ENCODE peak calls at places on chromosomes 1 and 21, in eight cellular contexts. One of them, this sample, is unnamed.

GRCh38 chr1:53645690-53646078 is 93.3 kb downstream of the GLIS1 start:
- DNase-seq in fibroblast of lung: no peak
- DNase-seq in cardiac septum: no peak
- DNase-seq in pons: no peak
- DNase-seq in activated CD4-positive, alpha-beta T cell treated with anti-CD3 and anti-CD28 coated beads, Interleukin-2, amount 50 U/mL, for 1 hour: no peak
- DNase-seq in EL: no peak
- DNase-seq in H9: no peak
- DNase-seq in foreskin fibroblast: no peak
- DNase-seq in this sample: no peak

GRCh38 chr1:24481843-24482610 is 20.6 kb upstream of the RCAN3 start:
- DNase-seq in fibroblast of lung: no peak
- DNase-seq in cardiac septum: no peak
- DNase-seq in pons: no peak
- DNase-seq in activated CD4-positive, alpha-beta T cell treated with anti-CD3 and anti-CD28 coated beads, Interleukin-2, amount 50 U/mL, for 1 hour: peak; percentile 25
- DNase-seq in EL: peak; percentile 12
- DNase-seq in H9: no peak
- DNase-seq in foreskin fibroblast: no peak
- DNase-seq in this sample: no peak

GRCh38 chr1:84467298-84467697 is 11.8 kb upstream of the RPF1 start:
- DNase-seq in fibroblast of lung: no peak
- DNase-seq in cardiac septum: no peak
- DNase-seq in pons: no peak
- DNase-seq in activated CD4-positive, alpha-beta T cell treated with anti-CD3 and anti-CD28 coated beads, Interleukin-2, amount 50 U/mL, for 1 hour: no peak
- DNase-seq in EL: no peak
- DNase-seq in H9: no peak
- DNase-seq in foreskin fibroblast: no peak
- DNase-seq in this sample: no peak

GRCh38 chr1:215143497-215143896 is 61.0 kb downstream of the KCNK2 start:
- DNase-seq in fibroblast of lung: no peak
- DNase-seq in cardiac septum: no peak
- DNase-seq in pons: no peak
- DNase-seq in activated CD4-positive, alpha-beta T cell treated with anti-CD3 and anti-CD28 coated beads, Interleukin-2, amount 50 U/mL, for 1 hour: no peak
- DNase-seq in EL: no peak
- DNase-seq in H9: no peak
- DNase-seq in foreskin fibroblast: no peak
- DNase-seq in this sample: no peak

GRCh38 chr1:27979859-27980201 is 20.1 kb downstream of the XKR8 start:
- DNase-seq in fibroblast of lung: no peak
- DNase-seq in cardiac septum: no peak
- DNase-seq in pons: no peak
- DNase-seq in activated CD4-positive, alpha-beta T cell treated with anti-CD3 and anti-CD28 coated beads, Interleukin-2, amount 50 U/mL, for 1 hour: no peak
- DNase-seq in EL: no peak
- DNase-seq in H9: no peak
- DNase-seq in foreskin fibroblast: no peak
- DNase-seq in this sample: no peak

GRCh38 chr1:1550591-1551432 is 10.4 kb upstream of the TMEM240 start:
- DNase-seq in fibroblast of lung: no peak
- DNase-seq in cardiac septum: no peak
- DNase-seq in pons: no peak
- DNase-seq in activated CD4-positive, alpha-beta T cell treated with anti-CD3 and anti-CD28 coated beads, Interleukin-2, amount 50 U/mL, for 1 hour: no peak
- DNase-seq in EL: peak; percentile 31
- DNase-seq in H9: no peak
- DNase-seq in foreskin fibroblast: peak; percentile 88
- DNase-seq in this sample: no peak

GRCh38 chr1:153792631-153793041 is 17.4 kb downstream of the SLC27A3 start:
- DNase-seq in fibroblast of lung: no peak
- DNase-seq in cardiac septum: no peak
- DNase-seq in pons: no peak
- DNase-seq in activated CD4-positive, alpha-beta T cell treated with anti-CD3 and anti-CD28 coated beads, Interleukin-2, amount 50 U/mL, for 1 hour: no peak
- DNase-seq in EL: no peak
- DNase-seq in H9: peak; percentile 30
- DNase-seq in foreskin fibroblast: no peak
- DNase-seq in this sample: no peak

GRCh38 chr1:202135221-202135721 is 9.3 kb downstream of the ARL8A start:
- DNase-seq in fibroblast of lung: peak; percentile 35
- DNase-seq in cardiac septum: peak; percentile 80
- DNase-seq in pons: peak; percentile 90
- DNase-seq in activated CD4-positive, alpha-beta T cell treated with anti-CD3 and anti-CD28 coated beads, Interleukin-2, amount 50 U/mL, for 1 hour: peak; percentile 47
- DNase-seq in EL: peak; percentile 66
- DNase-seq in H9: peak; percentile 76
- DNase-seq in foreskin fibroblast: peak; percentile 83
- DNase-seq in this sample: peak; percentile 16

GRCh38 chr1:230173176-230173575 is 106.1 kb downstream of the GALNT2 start:
- DNase-seq in fibroblast of lung: no peak
- DNase-seq in cardiac septum: no peak
- DNase-seq in pons: no peak
- DNase-seq in activated CD4-positive, alpha-beta T cell treated with anti-CD3 and anti-CD28 coated beads, Interleukin-2, amount 50 U/mL, for 1 hour: no peak
- DNase-seq in EL: no peak
- DNase-seq in H9: peak; percentile 10
- DNase-seq in foreskin fibroblast: no peak
- DNase-seq in this sample: no peak

GRCh38 chr1:9135145-9135836 is 6.4 kb upstream of the GPR157 start:
- DNase-seq in fibroblast of lung: no peak
- DNase-seq in cardiac septum: no peak
- DNase-seq in pons: no peak
- DNase-seq in activated CD4-positive, alpha-beta T cell treated with anti-CD3 and anti-CD28 coated beads, Interleukin-2, amount 50 U/mL, for 1 hour: no peak
- DNase-seq in EL: no peak
- DNase-seq in H9: no peak
- DNase-seq in foreskin fibroblast: no peak
- DNase-seq in this sample: no peak

GRCh38 chr1:153515504-153516394 is 20.0 kb downstream of the S100A6 start:
- DNase-seq in fibroblast of lung: no peak
- DNase-seq in cardiac septum: peak; percentile 84
- DNase-seq in pons: no peak
- DNase-seq in activated CD4-positive, alpha-beta T cell treated with anti-CD3 and anti-CD28 coated beads, Interleukin-2, amount 50 U/mL, for 1 hour: no peak
- DNase-seq in EL: no peak
- DNase-seq in H9: no peak
- DNase-seq in foreskin fibroblast: no peak
- DNase-seq in this sample: no peak

GRCh38 chr1:30473920-30474817 is 249.2 kb downstream of the MATN1 start:
- DNase-seq in fibroblast of lung: no peak
- DNase-seq in cardiac septum: peak; percentile 39
- DNase-seq in pons: peak; percentile 26
- DNase-seq in activated CD4-positive, alpha-beta T cell treated with anti-CD3 and anti-CD28 coated beads, Interleukin-2, amount 50 U/mL, for 1 hour: no peak
- DNase-seq in EL: peak; percentile 7
- DNase-seq in H9: no peak
- DNase-seq in foreskin fibroblast: no peak
- DNase-seq in this sample: no peak

GRCh38 chr1:217090073-217090911 is 367.1 kb upstream of the ESRRG start:
- DNase-seq in fibroblast of lung: no peak
- DNase-seq in cardiac septum: no peak
- DNase-seq in pons: no peak
- DNase-seq in activated CD4-positive, alpha-beta T cell treated with anti-CD3 and anti-CD28 coated beads, Interleukin-2, amount 50 U/mL, for 1 hour: no peak
- DNase-seq in EL: no peak
- DNase-seq in H9: no peak
- DNase-seq in foreskin fibroblast: peak; percentile 7
- DNase-seq in this sample: no peak

GRCh38 chr21:42543106-42543847 is 29.6 kb downstream of the SLC37A1 start:
- DNase-seq in fibroblast of lung: no peak
- DNase-seq in cardiac septum: no peak
- DNase-seq in pons: no peak
- DNase-seq in activated CD4-positive, alpha-beta T cell treated with anti-CD3 and anti-CD28 coated beads, Interleukin-2, amount 50 U/mL, for 1 hour: no peak
- DNase-seq in EL: no peak
- DNase-seq in H9: no peak
- DNase-seq in foreskin fibroblast: no peak
- DNase-seq in this sample: no peak

GRCh38 chr21:23524685-23525084 is 2082.6 kb downstream of the MRPL39 start:
- DNase-seq in fibroblast of lung: no peak
- DNase-seq in cardiac septum: no peak
- DNase-seq in pons: no peak
- DNase-seq in activated CD4-positive, alpha-beta T cell treated with anti-CD3 and anti-CD28 coated beads, Interleukin-2, amount 50 U/mL, for 1 hour: no peak
- DNase-seq in EL: no peak
- DNase-seq in H9: no peak
- DNase-seq in foreskin fibroblast: no peak
- DNase-seq in this sample: no peak

GRCh38 chr1:201828451-201828819 is 522 bp upstream of the IPO9 start:
- DNase-seq in fibroblast of lung: peak; percentile 43
- DNase-seq in cardiac septum: no peak
- DNase-seq in pons: no peak
- DNase-seq in activated CD4-positive, alpha-beta T cell treated with anti-CD3 and anti-CD28 coated beads, Interleukin-2, amount 50 U/mL, for 1 hour: no peak
- DNase-seq in EL: peak; percentile 25
- DNase-seq in H9: no peak
- DNase-seq in foreskin fibroblast: peak; percentile 70
- DNase-seq in this sample: no peak

GRCh38 chr1:115343200-115343737 is 5.2 kb upstream of the NGF start:
- DNase-seq in fibroblast of lung: no peak
- DNase-seq in cardiac septum: no peak
- DNase-seq in pons: no peak
- DNase-seq in activated CD4-positive, alpha-beta T cell treated with anti-CD3 and anti-CD28 coated beads, Interleukin-2, amount 50 U/mL, for 1 hour: no peak
- DNase-seq in EL: no peak
- DNase-seq in H9: no peak
- DNase-seq in foreskin fibroblast: no peak
- DNase-seq in this sample: no peak

GRCh38 chr1:90204036-90204594 is 209.2 kb downstream of the ZNF326 start:
- DNase-seq in fibroblast of lung: no peak
- DNase-seq in cardiac septum: no peak
- DNase-seq in pons: peak; percentile 6
- DNase-seq in activated CD4-positive, alpha-beta T cell treated with anti-CD3 and anti-CD28 coated beads, Interleukin-2, amount 50 U/mL, for 1 hour: no peak
- DNase-seq in EL: no peak
- DNase-seq in H9: no peak
- DNase-seq in foreskin fibroblast: no peak
- DNase-seq in this sample: no peak

GRCh38 chr1:185325413-185325812 is 8.4 kb upstream of the IVNS1ABP start:
- DNase-seq in fibroblast of lung: no peak
- DNase-seq in cardiac septum: no peak
- DNase-seq in pons: no peak
- DNase-seq in activated CD4-positive, alpha-beta T cell treated with anti-CD3 and anti-CD28 coated beads, Interleukin-2, amount 50 U/mL, for 1 hour: no peak
- DNase-seq in EL: peak; percentile 28
- DNase-seq in H9: no peak
- DNase-seq in foreskin fibroblast: peak; percentile 31
- DNase-seq in this sample: no peak

GRCh38 chr1:3676581-3677410 is 24.5 kb downstream of the TP73 start:
- DNase-seq in fibroblast of lung: no peak
- DNase-seq in cardiac septum: no peak
- DNase-seq in pons: no peak
- DNase-seq in activated CD4-positive, alpha-beta T cell treated with anti-CD3 and anti-CD28 coated beads, Interleukin-2, amount 50 U/mL, for 1 hour: no peak
- DNase-seq in EL: no peak
- DNase-seq in H9: no peak
- DNase-seq in foreskin fibroblast: no peak
- DNase-seq in this sample: no peak

GRCh38 chr21:45262616-45263015 is 25.1 kb downstream of the POFUT2 start:
- DNase-seq in fibroblast of lung: no peak
- DNase-seq in cardiac septum: peak; percentile 74
- DNase-seq in pons: no peak
- DNase-seq in activated CD4-positive, alpha-beta T cell treated with anti-CD3 and anti-CD28 coated beads, Interleukin-2, amount 50 U/mL, for 1 hour: no peak
- DNase-seq in EL: no peak
- DNase-seq in H9: peak; percentile 15
- DNase-seq in foreskin fibroblast: no peak
- DNase-seq in this sample: no peak

GRCh38 chr1:168341576-168341975 is 60.9 kb downstream of the TBX19 start:
- DNase-seq in fibroblast of lung: peak; percentile 68
- DNase-seq in cardiac septum: no peak
- DNase-seq in pons: no peak
- DNase-seq in activated CD4-positive, alpha-beta T cell treated with anti-CD3 and anti-CD28 coated beads, Interleukin-2, amount 50 U/mL, for 1 hour: no peak
- DNase-seq in EL: peak; percentile 66
- DNase-seq in H9: no peak
- DNase-seq in foreskin fibroblast: peak; percentile 81
- DNase-seq in this sample: no peak

GRCh38 chr1:165697491-165697880 is 876 bp downstream of the ALDH9A1 start:
- DNase-seq in fibroblast of lung: peak; percentile 27
- DNase-seq in cardiac septum: no peak
- DNase-seq in pons: peak; percentile 7
- DNase-seq in activated CD4-positive, alpha-beta T cell treated with anti-CD3 and anti-CD28 coated beads, Interleukin-2, amount 50 U/mL, for 1 hour: no peak
- DNase-seq in EL: peak; percentile 40
- DNase-seq in H9: no peak
- DNase-seq in foreskin fibroblast: peak; percentile 21
- DNase-seq in this sample: no peak

GRCh38 chr1:36580524-36580923 is 97.8 kb upstream of the CSF3R start:
- DNase-seq in fibroblast of lung: no peak
- DNase-seq in cardiac septum: no peak
- DNase-seq in pons: no peak
- DNase-seq in activated CD4-positive, alpha-beta T cell treated with anti-CD3 and anti-CD28 coated beads, Interleukin-2, amount 50 U/mL, for 1 hour: no peak
- DNase-seq in EL: no peak
- DNase-seq in H9: peak; percentile 52
- DNase-seq in foreskin fibroblast: no peak
- DNase-seq in this sample: no peak

GRCh38 chr1:156151093-156151688 is 2.2 kb upstream of the SEMA4A start:
- DNase-seq in fibroblast of lung: peak; percentile 29
- DNase-seq in cardiac septum: no peak
- DNase-seq in pons: peak; percentile 50
- DNase-seq in activated CD4-positive, alpha-beta T cell treated with anti-CD3 and anti-CD28 coated beads, Interleukin-2, amount 50 U/mL, for 1 hour: no peak
- DNase-seq in EL: peak; percentile 78
- DNase-seq in H9: no peak
- DNase-seq in foreskin fibroblast: peak; percentile 82
- DNase-seq in this sample: no peak

GRCh38 chr1:208069317-208069716 is 158.4 kb upstream of the CD34 start:
- DNase-seq in fibroblast of lung: no peak
- DNase-seq in cardiac septum: no peak
- DNase-seq in pons: no peak
- DNase-seq in activated CD4-positive, alpha-beta T cell treated with anti-CD3 and anti-CD28 coated beads, Interleukin-2, amount 50 U/mL, for 1 hour: no peak
- DNase-seq in EL: no peak
- DNase-seq in H9: no peak
- DNase-seq in foreskin fibroblast: no peak
- DNase-seq in this sample: no peak

GRCh38 chr1:26734501-26735058 is 38.8 kb downstream of the ARID1A start:
- DNase-seq in fibroblast of lung: peak; percentile 66
- DNase-seq in cardiac septum: no peak
- DNase-seq in pons: no peak
- DNase-seq in activated CD4-positive, alpha-beta T cell treated with anti-CD3 and anti-CD28 coated beads, Interleukin-2, amount 50 U/mL, for 1 hour: no peak
- DNase-seq in EL: no peak
- DNase-seq in H9: no peak
- DNase-seq in foreskin fibroblast: no peak
- DNase-seq in this sample: no peak

GRCh38 chr21:15444118-15444960 is 285.4 kb upstream of the USP25 start:
- DNase-seq in fibroblast of lung: no peak
- DNase-seq in cardiac septum: no peak
- DNase-seq in pons: peak; percentile 3
- DNase-seq in activated CD4-positive, alpha-beta T cell treated with anti-CD3 and anti-CD28 coated beads, Interleukin-2, amount 50 U/mL, for 1 hour: no peak
- DNase-seq in EL: no peak
- DNase-seq in H9: peak; percentile 39
- DNase-seq in foreskin fibroblast: no peak
- DNase-seq in this sample: no peak

GRCh38 chr1:157470276-157470675 is 82.0 kb downstream of the FCRL5 start:
- DNase-seq in fibroblast of lung: no peak
- DNase-seq in cardiac septum: no peak
- DNase-seq in pons: no peak
- DNase-seq in activated CD4-positive, alpha-beta T cell treated with anti-CD3 and anti-CD28 coated beads, Interleukin-2, amount 50 U/mL, for 1 hour: no peak
- DNase-seq in EL: no peak
- DNase-seq in H9: no peak
- DNase-seq in foreskin fibroblast: no peak
- DNase-seq in this sample: no peak

GRCh38 chr1:8471451-8471850 is 153.5 kb downstream of the SLC45A1 start:
- DNase-seq in fibroblast of lung: no peak
- DNase-seq in cardiac septum: no peak
- DNase-seq in pons: no peak
- DNase-seq in activated CD4-positive, alpha-beta T cell treated with anti-CD3 and anti-CD28 coated beads, Interleukin-2, amount 50 U/mL, for 1 hour: no peak
- DNase-seq in EL: no peak
- DNase-seq in H9: no peak
- DNase-seq in foreskin fibroblast: no peak
- DNase-seq in this sample: no peak